ENCODE peak calls at places on chromosomes 6 and 20, in seven cellular contexts. One of them, this sample, is unnamed.

GRCh38 chr6:130129781-130130246 is 92.9 kb downstream of the SAMD3 start:
- DNase-seq in cardiac fibroblast: peak
- DNase-seq in B cell: no peak
- DNase-seq in activated CD4-positive, alpha-beta T cell treated with anti-CD3 and anti-CD28 coated beads, Interleukin-2, amount 50 U/mL, for 48 hours: no peak
- DNase-seq in foreskin fibroblast: no peak
- DNase-seq in anterior cingulate cortex: no peak
- DNase-seq in stimulated activated CD8-positive, alpha-beta memory T cell treated with anti-CD3 and anti-CD28 coated beads, Interleukin-15, amount 100 ng/mL, for 1 hour: no peak
- DNase-seq in this sample: no peak

GRCh38 chr6:84093405-84094049 is 60.0 kb downstream of the MRAP2 start:
- DNase-seq in foreskin fibroblast: no peak
- DNase-seq in cardiac fibroblast: no peak
- DNase-seq in B cell: no peak
- DNase-seq in activated CD4-positive, alpha-beta T cell treated with anti-CD3 and anti-CD28 coated beads, Interleukin-2, amount 50 U/mL, for 48 hours: no peak
- DNase-seq in stimulated activated CD8-positive, alpha-beta memory T cell treated with anti-CD3 and anti-CD28 coated beads, Interleukin-15, amount 100 ng/mL, for 1 hour: no peak
- DNase-seq in anterior cingulate cortex: no peak
- DNase-seq in this sample: no peak

GRCh38 chr6:170096803-170097504 is 193.9 kb downstream of the DLL1 start:
- DNase-seq in anterior cingulate cortex: no peak
- DNase-seq in cardiac fibroblast: no peak
- DNase-seq in foreskin fibroblast: no peak
- DNase-seq in stimulated activated CD8-positive, alpha-beta memory T cell treated with anti-CD3 and anti-CD28 coated beads, Interleukin-15, amount 100 ng/mL, for 1 hour: no peak
- DNase-seq in activated CD4-positive, alpha-beta T cell treated with anti-CD3 and anti-CD28 coated beads, Interleukin-2, amount 50 U/mL, for 48 hours: no peak
- DNase-seq in B cell: no peak
- DNase-seq in this sample: no peak

GRCh38 chr6:114634016-114634415 is 291.2 kb upstream of the HS3ST5 start:
- DNase-seq in activated CD4-positive, alpha-beta T cell treated with anti-CD3 and anti-CD28 coated beads, Interleukin-2, amount 50 U/mL, for 48 hours: no peak
- DNase-seq in stimulated activated CD8-positive, alpha-beta memory T cell treated with anti-CD3 and anti-CD28 coated beads, Interleukin-15, amount 100 ng/mL, for 1 hour: no peak
- DNase-seq in foreskin fibroblast: no peak
- DNase-seq in anterior cingulate cortex: no peak
- DNase-seq in B cell: no peak
- DNase-seq in cardiac fibroblast: no peak
- DNase-seq in this sample: peak

GRCh38 chr20:24814556-24815195 is 134.4 kb upstream of the CST7 start:
- DNase-seq in stimulated activated CD8-positive, alpha-beta memory T cell treated with anti-CD3 and anti-CD28 coated beads, Interleukin-15, amount 100 ng/mL, for 1 hour: no peak
- DNase-seq in anterior cingulate cortex: no peak
- DNase-seq in cardiac fibroblast: no peak
- DNase-seq in B cell: no peak
- DNase-seq in foreskin fibroblast: no peak
- DNase-seq in activated CD4-positive, alpha-beta T cell treated with anti-CD3 and anti-CD28 coated beads, Interleukin-2, amount 50 U/mL, for 48 hours: no peak
- DNase-seq in this sample: no peak

GRCh38 chr20:17822039-17822438 is 122.3 kb downstream of the BANF2 start:
- DNase-seq in cardiac fibroblast: peak
- DNase-seq in stimulated activated CD8-positive, alpha-beta memory T cell treated with anti-CD3 and anti-CD28 coated beads, Interleukin-15, amount 100 ng/mL, for 1 hour: no peak
- DNase-seq in B cell: no peak
- DNase-seq in anterior cingulate cortex: no peak
- DNase-seq in foreskin fibroblast: peak
- DNase-seq in activated CD4-positive, alpha-beta T cell treated with anti-CD3 and anti-CD28 coated beads, Interleukin-2, amount 50 U/mL, for 48 hours: no peak
- DNase-seq in this sample: peak

GRCh38 chr6:74343804-74344203 is 647.8 kb downstream of the CD109 start:
- DNase-seq in cardiac fibroblast: peak
- DNase-seq in activated CD4-positive, alpha-beta T cell treated with anti-CD3 and anti-CD28 coated beads, Interleukin-2, amount 50 U/mL, for 48 hours: no peak
- DNase-seq in foreskin fibroblast: no peak
- DNase-seq in anterior cingulate cortex: no peak
- DNase-seq in stimulated activated CD8-positive, alpha-beta memory T cell treated with anti-CD3 and anti-CD28 coated beads, Interleukin-15, amount 100 ng/mL, for 1 hour: no peak
- DNase-seq in B cell: no peak
- DNase-seq in this sample: no peak

GRCh38 chr6:89941031-89941775 is 46.9 kb downstream of the GJA10 start:
- DNase-seq in stimulated activated CD8-positive, alpha-beta memory T cell treated with anti-CD3 and anti-CD28 coated beads, Interleukin-15, amount 100 ng/mL, for 1 hour: no peak
- DNase-seq in activated CD4-positive, alpha-beta T cell treated with anti-CD3 and anti-CD28 coated beads, Interleukin-2, amount 50 U/mL, for 48 hours: no peak
- DNase-seq in anterior cingulate cortex: peak
- DNase-seq in cardiac fibroblast: no peak
- DNase-seq in foreskin fibroblast: no peak
- DNase-seq in B cell: no peak
- DNase-seq in this sample: no peak

GRCh38 chr20:14384820-14385740 is 47.7 kb upstream of the FLRT3 start:
- DNase-seq in B cell: no peak
- DNase-seq in foreskin fibroblast: no peak
- DNase-seq in activated CD4-positive, alpha-beta T cell treated with anti-CD3 and anti-CD28 coated beads, Interleukin-2, amount 50 U/mL, for 48 hours: no peak
- DNase-seq in cardiac fibroblast: no peak
- DNase-seq in stimulated activated CD8-positive, alpha-beta memory T cell treated with anti-CD3 and anti-CD28 coated beads, Interleukin-15, amount 100 ng/mL, for 1 hour: no peak
- DNase-seq in anterior cingulate cortex: no peak
- DNase-seq in this sample: no peak

GRCh38 chr6:86706449-86706848 is 230.9 kb upstream of the HTR1E start:
- DNase-seq in foreskin fibroblast: no peak
- DNase-seq in B cell: no peak
- DNase-seq in anterior cingulate cortex: no peak
- DNase-seq in cardiac fibroblast: no peak
- DNase-seq in stimulated activated CD8-positive, alpha-beta memory T cell treated with anti-CD3 and anti-CD28 coated beads, Interleukin-15, amount 100 ng/mL, for 1 hour: no peak
- DNase-seq in activated CD4-positive, alpha-beta T cell treated with anti-CD3 and anti-CD28 coated beads, Interleukin-2, amount 50 U/mL, for 48 hours: no peak
- DNase-seq in this sample: no peak

GRCh38 chr6:130500693-130501092 is 134.9 kb downstream of the TMEM200A start:
- DNase-seq in foreskin fibroblast: peak
- DNase-seq in anterior cingulate cortex: no peak
- DNase-seq in activated CD4-positive, alpha-beta T cell treated with anti-CD3 and anti-CD28 coated beads, Interleukin-2, amount 50 U/mL, for 48 hours: no peak
- DNase-seq in B cell: no peak
- DNase-seq in stimulated activated CD8-positive, alpha-beta memory T cell treated with anti-CD3 and anti-CD28 coated beads, Interleukin-15, amount 100 ng/mL, for 1 hour: no peak
- DNase-seq in cardiac fibroblast: peak
- DNase-seq in this sample: no peak

GRCh38 chr6:140480852-140481251 is 1106.4 kb upstream of the CITED2 start:
- DNase-seq in stimulated activated CD8-positive, alpha-beta memory T cell treated with anti-CD3 and anti-CD28 coated beads, Interleukin-15, amount 100 ng/mL, for 1 hour: no peak
- DNase-seq in activated CD4-positive, alpha-beta T cell treated with anti-CD3 and anti-CD28 coated beads, Interleukin-2, amount 50 U/mL, for 48 hours: no peak
- DNase-seq in B cell: no peak
- DNase-seq in cardiac fibroblast: peak
- DNase-seq in foreskin fibroblast: peak
- DNase-seq in anterior cingulate cortex: no peak
- DNase-seq in this sample: no peak

GRCh38 chr20:15544727-15545126 is 1028.5 kb downstream of the KIF16B start:
- DNase-seq in cardiac fibroblast: no peak
- DNase-seq in activated CD4-positive, alpha-beta T cell treated with anti-CD3 and anti-CD28 coated beads, Interleukin-2, amount 50 U/mL, for 48 hours: no peak
- DNase-seq in stimulated activated CD8-positive, alpha-beta memory T cell treated with anti-CD3 and anti-CD28 coated beads, Interleukin-15, amount 100 ng/mL, for 1 hour: no peak
- DNase-seq in anterior cingulate cortex: no peak
- DNase-seq in B cell: no peak
- DNase-seq in foreskin fibroblast: no peak
- DNase-seq in this sample: no peak

GRCh38 chr20:58649288-58650180 is 1.5 kb upstream of the STX16 start:
- DNase-seq in cardiac fibroblast: no peak
- DNase-seq in foreskin fibroblast: no peak
- DNase-seq in anterior cingulate cortex: no peak
- DNase-seq in activated CD4-positive, alpha-beta T cell treated with anti-CD3 and anti-CD28 coated beads, Interleukin-2, amount 50 U/mL, for 48 hours: peak
- DNase-seq in stimulated activated CD8-positive, alpha-beta memory T cell treated with anti-CD3 and anti-CD28 coated beads, Interleukin-15, amount 100 ng/mL, for 1 hour: no peak
- DNase-seq in B cell: peak
- DNase-seq in this sample: no peak

GRCh38 chr20:52291109-52291508 is 99.5 kb upstream of the ZFP64 start:
- DNase-seq in stimulated activated CD8-positive, alpha-beta memory T cell treated with anti-CD3 and anti-CD28 coated beads, Interleukin-15, amount 100 ng/mL, for 1 hour: no peak
- DNase-seq in anterior cingulate cortex: no peak
- DNase-seq in cardiac fibroblast: no peak
- DNase-seq in activated CD4-positive, alpha-beta T cell treated with anti-CD3 and anti-CD28 coated beads, Interleukin-2, amount 50 U/mL, for 48 hours: no peak
- DNase-seq in B cell: no peak
- DNase-seq in foreskin fibroblast: no peak
- DNase-seq in this sample: no peak

GRCh38 chr20:43994486-43995100 is 79.9 kb downstream of the TOX2 start:
- DNase-seq in foreskin fibroblast: peak
- DNase-seq in activated CD4-positive, alpha-beta T cell treated with anti-CD3 and anti-CD28 coated beads, Interleukin-2, amount 50 U/mL, for 48 hours: no peak
- DNase-seq in B cell: no peak
- DNase-seq in cardiac fibroblast: peak
- DNase-seq in stimulated activated CD8-positive, alpha-beta memory T cell treated with anti-CD3 and anti-CD28 coated beads, Interleukin-15, amount 100 ng/mL, for 1 hour: no peak
- DNase-seq in anterior cingulate cortex: no peak
- DNase-seq in this sample: no peak

GRCh38 chr20:25848222-25848621 is 151.6 kb upstream of the ZNF337 start:
- DNase-seq in B cell: no peak
- DNase-seq in cardiac fibroblast: no peak
- DNase-seq in anterior cingulate cortex: no peak
- DNase-seq in stimulated activated CD8-positive, alpha-beta memory T cell treated with anti-CD3 and anti-CD28 coated beads, Interleukin-15, amount 100 ng/mL, for 1 hour: no peak
- DNase-seq in foreskin fibroblast: no peak
- DNase-seq in activated CD4-positive, alpha-beta T cell treated with anti-CD3 and anti-CD28 coated beads, Interleukin-2, amount 50 U/mL, for 48 hours: no peak
- DNase-seq in this sample: no peak

GRCh38 chr6:139112146-139112545 is 22.7 kb upstream of the HECA start:
- DNase-seq in stimulated activated CD8-positive, alpha-beta memory T cell treated with anti-CD3 and anti-CD28 coated beads, Interleukin-15, amount 100 ng/mL, for 1 hour: no peak
- DNase-seq in activated CD4-positive, alpha-beta T cell treated with anti-CD3 and anti-CD28 coated beads, Interleukin-2, amount 50 U/mL, for 48 hours: no peak
- DNase-seq in B cell: no peak
- DNase-seq in anterior cingulate cortex: no peak
- DNase-seq in cardiac fibroblast: no peak
- DNase-seq in foreskin fibroblast: no peak
- DNase-seq in this sample: peak

GRCh38 chr6:96542702-96543101 is 20.2 kb upstream of the FHL5 start:
- DNase-seq in anterior cingulate cortex: no peak
- DNase-seq in B cell: no peak
- DNase-seq in activated CD4-positive, alpha-beta T cell treated with anti-CD3 and anti-CD28 coated beads, Interleukin-2, amount 50 U/mL, for 48 hours: no peak
- DNase-seq in stimulated activated CD8-positive, alpha-beta memory T cell treated with anti-CD3 and anti-CD28 coated beads, Interleukin-15, amount 100 ng/mL, for 1 hour: no peak
- DNase-seq in cardiac fibroblast: peak
- DNase-seq in foreskin fibroblast: no peak
- DNase-seq in this sample: no peak

GRCh38 chr6:143279385-143279784 is 171.1 kb downstream of the ADAT2 start:
- DNase-seq in stimulated activated CD8-positive, alpha-beta memory T cell treated with anti-CD3 and anti-CD28 coated beads, Interleukin-15, amount 100 ng/mL, for 1 hour: no peak
- DNase-seq in activated CD4-positive, alpha-beta T cell treated with anti-CD3 and anti-CD28 coated beads, Interleukin-2, amount 50 U/mL, for 48 hours: no peak
- DNase-seq in anterior cingulate cortex: no peak
- DNase-seq in foreskin fibroblast: no peak
- DNase-seq in cardiac fibroblast: peak
- DNase-seq in B cell: no peak
- DNase-seq in this sample: peak

GRCh38 chr20:58650181-58650775 is 805 bp upstream of the STX16 start:
- DNase-seq in stimulated activated CD8-positive, alpha-beta memory T cell treated with anti-CD3 and anti-CD28 coated beads, Interleukin-15, amount 100 ng/mL, for 1 hour: no peak
- DNase-seq in cardiac fibroblast: no peak
- DNase-seq in B cell: peak
- DNase-seq in activated CD4-positive, alpha-beta T cell treated with anti-CD3 and anti-CD28 coated beads, Interleukin-2, amount 50 U/mL, for 48 hours: peak
- DNase-seq in anterior cingulate cortex: no peak
- DNase-seq in foreskin fibroblast: no peak
- DNase-seq in this sample: no peak

GRCh38 chr6:69880570-69880969 is 14.2 kb downstream of the COL19A1 start:
- DNase-seq in stimulated activated CD8-positive, alpha-beta memory T cell treated with anti-CD3 and anti-CD28 coated beads, Interleukin-15, amount 100 ng/mL, for 1 hour: no peak
- DNase-seq in anterior cingulate cortex: no peak
- DNase-seq in activated CD4-positive, alpha-beta T cell treated with anti-CD3 and anti-CD28 coated beads, Interleukin-2, amount 50 U/mL, for 48 hours: no peak
- DNase-seq in cardiac fibroblast: peak
- DNase-seq in B cell: no peak
- DNase-seq in foreskin fibroblast: no peak
- DNase-seq in this sample: no peak

GRCh38 chr20:47233333-47234188 is 122.9 kb downstream of the ZMYND8 start:
- DNase-seq in activated CD4-positive, alpha-beta T cell treated with anti-CD3 and anti-CD28 coated beads, Interleukin-2, amount 50 U/mL, for 48 hours: no peak
- DNase-seq in stimulated activated CD8-positive, alpha-beta memory T cell treated with anti-CD3 and anti-CD28 coated beads, Interleukin-15, amount 100 ng/mL, for 1 hour: no peak
- DNase-seq in cardiac fibroblast: peak
- DNase-seq in B cell: no peak
- DNase-seq in foreskin fibroblast: no peak
- DNase-seq in anterior cingulate cortex: no peak
- DNase-seq in this sample: no peak

GRCh38 chr20:46814366-46815232 is 80.0 kb upstream of the EYA2 start:
- DNase-seq in stimulated activated CD8-positive, alpha-beta memory T cell treated with anti-CD3 and anti-CD28 coated beads, Interleukin-15, amount 100 ng/mL, for 1 hour: no peak
- DNase-seq in foreskin fibroblast: peak
- DNase-seq in B cell: no peak
- DNase-seq in cardiac fibroblast: peak
- DNase-seq in anterior cingulate cortex: no peak
- DNase-seq in activated CD4-positive, alpha-beta T cell treated with anti-CD3 and anti-CD28 coated beads, Interleukin-2, amount 50 U/mL, for 48 hours: no peak
- DNase-seq in this sample: no peak

GRCh38 chr6:40125680-40126079 is 191.4 kb upstream of the MOCS1 start:
- DNase-seq in B cell: no peak
- DNase-seq in activated CD4-positive, alpha-beta T cell treated with anti-CD3 and anti-CD28 coated beads, Interleukin-2, amount 50 U/mL, for 48 hours: no peak
- DNase-seq in foreskin fibroblast: no peak
- DNase-seq in anterior cingulate cortex: no peak
- DNase-seq in cardiac fibroblast: no peak
- DNase-seq in stimulated activated CD8-positive, alpha-beta memory T cell treated with anti-CD3 and anti-CD28 coated beads, Interleukin-15, amount 100 ng/mL, for 1 hour: no peak
- DNase-seq in this sample: no peak

GRCh38 chr6:7261030-7261841 is 51.8 kb downstream of the SSR1 start:
- DNase-seq in activated CD4-positive, alpha-beta T cell treated with anti-CD3 and anti-CD28 coated beads, Interleukin-2, amount 50 U/mL, for 48 hours: peak
- DNase-seq in B cell: peak
- DNase-seq in anterior cingulate cortex: peak
- DNase-seq in stimulated activated CD8-positive, alpha-beta memory T cell treated with anti-CD3 and anti-CD28 coated beads, Interleukin-15, amount 100 ng/mL, for 1 hour: no peak
- DNase-seq in cardiac fibroblast: peak
- DNase-seq in foreskin fibroblast: peak
- DNase-seq in this sample: peak

GRCh38 chr6:143867236-143867635 is 3.0 kb downstream of the ZC2HC1B start:
- DNase-seq in cardiac fibroblast: no peak
- DNase-seq in foreskin fibroblast: peak
- DNase-seq in anterior cingulate cortex: no peak
- DNase-seq in activated CD4-positive, alpha-beta T cell treated with anti-CD3 and anti-CD28 coated beads, Interleukin-2, amount 50 U/mL, for 48 hours: no peak
- DNase-seq in B cell: no peak
- DNase-seq in stimulated activated CD8-positive, alpha-beta memory T cell treated with anti-CD3 and anti-CD28 coated beads, Interleukin-15, amount 100 ng/mL, for 1 hour: no peak
- DNase-seq in this sample: no peak

GRCh38 chr6:154917941-154918340 is 77.2 kb upstream of the TIAM2 start:
- DNase-seq in stimulated activated CD8-positive, alpha-beta memory T cell treated with anti-CD3 and anti-CD28 coated beads, Interleukin-15, amount 100 ng/mL, for 1 hour: no peak
- DNase-seq in cardiac fibroblast: no peak
- DNase-seq in activated CD4-positive, alpha-beta T cell treated with anti-CD3 and anti-CD28 coated beads, Interleukin-2, amount 50 U/mL, for 48 hours: no peak
- DNase-seq in B cell: no peak
- DNase-seq in foreskin fibroblast: no peak
- DNase-seq in anterior cingulate cortex: no peak
- DNase-seq in this sample: no peak

GRCh38 chr20:1313236-1313964 is 15.5 kb downstream of the SDCBP2 start:
- DNase-seq in stimulated activated CD8-positive, alpha-beta memory T cell treated with anti-CD3 and anti-CD28 coated beads, Interleukin-15, amount 100 ng/mL, for 1 hour: peak
- DNase-seq in activated CD4-positive, alpha-beta T cell treated with anti-CD3 and anti-CD28 coated beads, Interleukin-2, amount 50 U/mL, for 48 hours: peak
- DNase-seq in foreskin fibroblast: peak
- DNase-seq in anterior cingulate cortex: peak
- DNase-seq in B cell: peak
- DNase-seq in cardiac fibroblast: peak
- DNase-seq in this sample: no peak

GRCh38 chr6:39182604-39183003 is 46.7 kb downstream of the KCNK5 start:
- DNase-seq in foreskin fibroblast: no peak
- DNase-seq in cardiac fibroblast: no peak
- DNase-seq in activated CD4-positive, alpha-beta T cell treated with anti-CD3 and anti-CD28 coated beads, Interleukin-2, amount 50 U/mL, for 48 hours: no peak
- DNase-seq in anterior cingulate cortex: no peak
- DNase-seq in B cell: no peak
- DNase-seq in stimulated activated CD8-positive, alpha-beta memory T cell treated with anti-CD3 and anti-CD28 coated beads, Interleukin-15, amount 100 ng/mL, for 1 hour: no peak
- DNase-seq in this sample: no peak

GRCh38 chr6:33967966-33968724 is 164.3 kb upstream of the MLN start:
- DNase-seq in foreskin fibroblast: peak
- DNase-seq in cardiac fibroblast: peak
- DNase-seq in anterior cingulate cortex: no peak
- DNase-seq in B cell: no peak
- DNase-seq in stimulated activated CD8-positive, alpha-beta memory T cell treated with anti-CD3 and anti-CD28 coated beads, Interleukin-15, amount 100 ng/mL, for 1 hour: no peak
- DNase-seq in activated CD4-positive, alpha-beta T cell treated with anti-CD3 and anti-CD28 coated beads, Interleukin-2, amount 50 U/mL, for 48 hours: no peak
- DNase-seq in this sample: no peak

GRCh38 chr20:34651200-34651599 is 25.7 kb downstream of the PIGU start:
- DNase-seq in B cell: no peak
- DNase-seq in foreskin fibroblast: no peak
- DNase-seq in stimulated activated CD8-positive, alpha-beta memory T cell treated with anti-CD3 and anti-CD28 coated beads, Interleukin-15, amount 100 ng/mL, for 1 hour: no peak
- DNase-seq in activated CD4-positive, alpha-beta T cell treated with anti-CD3 and anti-CD28 coated beads, Interleukin-2, amount 50 U/mL, for 48 hours: no peak
- DNase-seq in anterior cingulate cortex: no peak
- DNase-seq in cardiac fibroblast: no peak
- DNase-seq in this sample: no peak

GRCh38 chr6:11263185-11263817 is 30.8 kb upstream of the NEDD9 start:
- DNase-seq in activated CD4-positive, alpha-beta T cell treated with anti-CD3 and anti-CD28 coated beads, Interleukin-2, amount 50 U/mL, for 48 hours: no peak
- DNase-seq in foreskin fibroblast: peak
- DNase-seq in anterior cingulate cortex: no peak
- DNase-seq in stimulated activated CD8-positive, alpha-beta memory T cell treated with anti-CD3 and anti-CD28 coated beads, Interleukin-15, amount 100 ng/mL, for 1 hour: no peak
- DNase-seq in cardiac fibroblast: peak
- DNase-seq in B cell: no peak
- DNase-seq in this sample: peak

GRCh38 chr20:3808141-3808479 is 12.0 kb downstream of the CDC25B start:
- DNase-seq in activated CD4-positive, alpha-beta T cell treated with anti-CD3 and anti-CD28 coated beads, Interleukin-2, amount 50 U/mL, for 48 hours: no peak
- DNase-seq in anterior cingulate cortex: peak
- DNase-seq in cardiac fibroblast: peak
- DNase-seq in stimulated activated CD8-positive, alpha-beta memory T cell treated with anti-CD3 and anti-CD28 coated beads, Interleukin-15, amount 100 ng/mL, for 1 hour: no peak
- DNase-seq in B cell: no peak
- DNase-seq in foreskin fibroblast: peak
- DNase-seq in this sample: peak

GRCh38 chr6:23890543-23891227 is 235.3 kb upstream of the NRSN1 start:
- DNase-seq in cardiac fibroblast: peak
- DNase-seq in B cell: no peak
- DNase-seq in stimulated activated CD8-positive, alpha-beta memory T cell treated with anti-CD3 and anti-CD28 coated beads, Interleukin-15, amount 100 ng/mL, for 1 hour: no peak
- DNase-seq in activated CD4-positive, alpha-beta T cell treated with anti-CD3 and anti-CD28 coated beads, Interleukin-2, amount 50 U/mL, for 48 hours: no peak
- DNase-seq in foreskin fibroblast: no peak
- DNase-seq in anterior cingulate cortex: no peak
- DNase-seq in this sample: no peak

GRCh38 chr6:44489912-44490604 is 102.6 kb downstream of the CDC5L start:
- DNase-seq in cardiac fibroblast: peak
- DNase-seq in B cell: no peak
- DNase-seq in foreskin fibroblast: peak
- DNase-seq in activated CD4-positive, alpha-beta T cell treated with anti-CD3 and anti-CD28 coated beads, Interleukin-2, amount 50 U/mL, for 48 hours: no peak
- DNase-seq in anterior cingulate cortex: no peak
- DNase-seq in stimulated activated CD8-positive, alpha-beta memory T cell treated with anti-CD3 and anti-CD28 coated beads, Interleukin-15, amount 100 ng/mL, for 1 hour: no peak
- DNase-seq in this sample: peak

GRCh38 chr6:71404145-71404966 is 115.7 kb downstream of the OGFRL1 start:
- DNase-seq in stimulated activated CD8-positive, alpha-beta memory T cell treated with anti-CD3 and anti-CD28 coated beads, Interleukin-15, amount 100 ng/mL, for 1 hour: no peak
- DNase-seq in foreskin fibroblast: peak
- DNase-seq in activated CD4-positive, alpha-beta T cell treated with anti-CD3 and anti-CD28 coated beads, Interleukin-2, amount 50 U/mL, for 48 hours: no peak
- DNase-seq in anterior cingulate cortex: no peak
- DNase-seq in cardiac fibroblast: peak
- DNase-seq in B cell: no peak
- DNase-seq in this sample: peak

GRCh38 chr6:170031684-170032121 is 259.2 kb downstream of the DLL1 start:
- DNase-seq in activated CD4-positive, alpha-beta T cell treated with anti-CD3 and anti-CD28 coated beads, Interleukin-2, amount 50 U/mL, for 48 hours: no peak
- DNase-seq in anterior cingulate cortex: no peak
- DNase-seq in cardiac fibroblast: no peak
- DNase-seq in B cell: no peak
- DNase-seq in foreskin fibroblast: no peak
- DNase-seq in stimulated activated CD8-positive, alpha-beta memory T cell treated with anti-CD3 and anti-CD28 coated beads, Interleukin-15, amount 100 ng/mL, for 1 hour: no peak
- DNase-seq in this sample: no peak